ENCODE peak calls at places on chromosomes 5 and 9, in four cellular contexts. W is heart left ventricle, L is stomach, Q is neuronal stem cell. O is an unnamed sample. For H3K9me3 and H3K4me1, the result is how much of the 10 kb centered on the place peaks cover.

GRCh38 chr5:77120086-77120485 is 33.0 kb upstream of the ZBED3 start:
- DNase-seq in W (no peak), Q (no peak), L (no peak), O (no peak)

GRCh38 chr9:116646661-116647514 is 40.2 kb upstream of the TRIM32 start:
- DNase-seq in W (no peak), L (no peak), Q (peak), O (no peak)

GRCh38 chr5:58961631-58962280 is 378.9 kb downstream of the RAB3C start:
- DNase-seq in L (no peak), Q (no peak), W (no peak), O (no peak)

GRCh38 chr5:136004436-136004835 is 24.4 kb upstream of the TGFBI start:
- DNase-seq in L (no peak), Q (no peak), W (no peak), O (no peak)

GRCh38 chr5:5665225-5666075 is 243.0 kb downstream of the ICE1 start:
- DNase-seq in W (no peak), L (no peak), Q (no peak), O (no peak)

GRCh38 chr5:32100230-32100629 is 73.9 kb downstream of the GOLPH3 start:
- DNase-seq in Q (no peak), W (no peak), L (no peak), O (no peak)

GRCh38 chr5:177457239-177458121 is 10.9 kb downstream of the PRR7 start:
- DNase-seq in Q (peak), W (peak), L (peak), O (no peak)

GRCh38 chr9:70257991-70258691 is 637 bp upstream of the SMC5 start:
- DNase-seq in L (peak), W (peak), Q (peak), O (peak)

GRCh38 chr5:175739973-175740372 is 82.1 kb downstream of the HRH2 start:
- DNase-seq in W (no peak), L (no peak), Q (no peak), O (no peak)

GRCh38 chr9:123111977-123112869 is 78.8 kb downstream of the GPR21 start:
- DNase-seq in Q (no peak), W (no peak), L (peak), O (no peak)

GRCh38 chr9:93525476-93525875 is 50.9 kb upstream of the PHF2 start:
- DNase-seq in Q (no peak), W (no peak), L (no peak), O (no peak)

GRCh38 chr9:93255994-93256877 is 72.3 kb downstream of the WNK2 start:
- DNase-seq in L (peak), Q (no peak), W (peak), O (peak)

GRCh38 chr9:127865645-127866464 is 11.4 kb upstream of the ENG start:
- DNase-seq in W (no peak), Q (no peak), L (no peak), O (no peak)

GRCh38 chr9:128619779-128620178 is 36.9 kb downstream of the DYNC2I2 start:
- DNase-seq in Q (no peak), W (no peak), L (no peak), O (no peak)

GRCh38 chr5:140594169-140594568 is 29.5 kb downstream of the SLC35A4 start:
- DNase-seq in L (no peak), Q (no peak), W (no peak), O (no peak)

GRCh38 chr9:95552814-95553546 is 36.2 kb upstream of the PTCH1 start:
- DNase-seq in L (no peak), Q (no peak), W (peak), O (peak)

GRCh38 chr9:33469891-33470290 is 3.8 kb downstream of the NOL6 start:
- DNase-seq in W (no peak), Q (no peak), L (no peak), O (no peak)

GRCh38 chr5:10913846-10914245 is 152.8 kb upstream of the DAP start:
- DNase-seq in L (no peak), Q (no peak), W (no peak), O (no peak)

GRCh38 chr9:26205316-26205715 is 527.1 kb upstream of the TUSC1 start:
- DNase-seq in L (no peak), Q (no peak), W (no peak), O (no peak)

GRCh38 chr9:104494808-104495207 is 9.3 kb upstream of the OR13F1 start:
- DNase-seq in W (no peak), L (no peak), Q (no peak), O (no peak)

GRCh38 chr5:131270809-131271208 is 7.0 kb downstream of the CDC42SE2 start:
- DNase-seq in L (no peak), W (no peak), Q (no peak), O (no peak)

GRCh38 chr9:137984520-137985257 is 107.1 kb downstream of the CACNA1B start:
- DNase-seq in L (no peak), Q (no peak), W (no peak), O (no peak)

GRCh38 chr5:44389410-44389879 is at the start of gene FGF10:
- DNase-seq in L (no peak), W (no peak), Q (peak), O (peak)

GRCh38 chr5:177312649-177313181 is 1.0 kb upstream of the MXD3 start:
- DNase-seq in Q (no peak), L (no peak), W (no peak), O (no peak)

GRCh38 chr5:1268666-1269065 is 26.2 kb downstream of the TERT start:
- DNase-seq in L (no peak), W (no peak), Q (no peak), O (no peak)

GRCh38 chr5:113382736-113383135 is 52.1 kb downstream of the TSSK1B start:
- DNase-seq in Q (no peak), W (no peak), L (no peak), O (no peak)

GRCh38 chr5:79890119-79890870 is 100.8 kb downstream of the MTX3 start:
- DNase-seq in Q (no peak), W (no peak), L (no peak), O (no peak)
- H3K9me3 ChIP-seq in Q (under half), W (under half), L (under half), O (under half)

DNA sequence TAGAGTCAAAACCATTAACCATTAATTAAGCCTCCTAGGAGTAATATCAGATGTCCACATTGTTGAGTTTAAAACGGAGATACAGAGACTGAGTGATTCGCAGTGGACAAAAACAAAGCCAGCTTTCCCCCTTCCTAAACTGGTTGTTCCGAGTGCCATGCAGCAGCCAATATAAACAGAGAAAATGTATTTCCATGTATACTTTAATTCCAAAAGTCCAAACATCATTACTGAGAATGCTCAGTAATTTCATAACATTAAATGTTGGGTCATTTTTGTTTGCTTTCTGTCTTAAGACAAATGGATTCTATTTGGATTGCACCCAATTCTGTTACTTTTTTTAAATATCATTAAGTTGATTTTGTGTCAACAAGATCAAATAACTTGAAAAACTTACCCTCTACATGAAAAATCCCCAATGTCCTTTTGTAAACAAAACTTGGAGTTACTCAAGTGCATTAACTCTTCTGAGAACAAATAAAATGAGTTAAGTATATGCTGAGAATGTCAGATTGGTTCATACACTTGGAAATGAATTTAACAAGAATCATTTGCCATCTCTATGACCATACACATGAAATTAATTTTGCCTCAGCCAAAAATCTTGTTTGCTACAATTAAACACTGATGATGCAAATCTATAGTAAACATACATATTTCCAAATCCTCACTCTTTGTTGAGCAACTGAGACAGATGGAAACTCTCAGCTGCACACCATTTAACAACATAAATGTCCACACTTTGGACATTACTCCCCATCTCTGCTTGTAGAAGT is 19.4 kb downstream of the LURAP1L start:
- DNase-seq in Q (no peak), L (no peak), W (no peak), O (no peak)
- H3K4me3 ChIP-seq in Q (no peak), L (no peak), W (no peak), O (no peak)

GRCh38 chr5:133309981-133310630 is 258.3 kb downstream of the HSPA4 start:
- DNase-seq in L (no peak), W (no peak), Q (no peak), O (no peak)
- H3K4me1 ChIP-seq in L (under half), W (under half), Q (under half), O (under half)

GRCh38 chr5:23157169-23157568 is 304.0 kb upstream of the CDH12 start:
- DNase-seq in L (no peak), Q (no peak), W (no peak), O (no peak)
- H3K9me3 ChIP-seq in L (under half), Q (under half), W (under half), O (under half)

DNA sequence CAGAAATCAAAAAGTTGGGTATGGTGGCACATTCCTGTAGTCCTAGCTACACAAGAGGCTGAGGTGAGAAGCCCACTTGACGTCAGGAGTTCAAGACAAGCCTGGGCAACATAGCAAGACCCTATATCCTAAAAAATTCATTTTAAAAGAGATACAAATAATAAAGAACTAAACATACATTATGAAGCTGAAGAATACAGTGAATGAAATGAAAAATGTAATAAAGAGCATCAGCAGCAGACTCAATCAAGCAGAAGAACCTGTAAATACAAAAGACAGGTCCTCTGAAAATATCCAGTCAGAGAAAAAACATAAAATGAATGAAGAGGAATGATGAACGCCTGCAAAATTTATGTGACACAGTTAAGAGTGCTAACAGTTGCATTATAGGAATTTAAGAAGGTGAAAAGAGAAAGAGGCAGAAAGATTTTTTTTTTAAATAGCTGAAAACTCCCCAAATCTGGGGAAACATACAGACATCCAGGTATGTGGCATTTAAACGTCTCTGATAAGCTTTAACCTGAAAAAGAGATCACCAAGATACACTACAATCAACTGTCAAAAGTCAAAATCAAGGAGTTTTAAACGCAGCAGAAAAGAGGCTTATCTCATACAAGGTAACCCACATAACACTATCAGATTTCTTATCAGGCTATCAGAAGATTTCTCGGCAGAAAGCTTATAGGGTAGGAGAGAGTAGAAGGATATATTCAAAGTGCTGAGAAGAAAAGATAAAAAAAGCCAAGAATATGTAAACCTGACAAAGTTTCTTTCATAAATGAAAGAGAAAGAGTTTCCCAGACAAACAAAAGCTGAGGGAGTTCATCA is 57.6 kb downstream of the PRRC1 start:
- DNase-seq in W (no peak), L (no peak), Q (no peak), O (no peak)
- H3K4me3 ChIP-seq in W (no peak), L (no peak), Q (no peak), O (no peak)

GRCh38 chr5:157596449-157596848 is 20.9 kb upstream of the ADAM19 start:
- DNase-seq in L (no peak), Q (no peak), W (no peak), O (no peak)

GRCh38 chr5:157600252-157600651 is 24.7 kb upstream of the ADAM19 start:
- DNase-seq in L (no peak), W (no peak), Q (no peak), O (no peak)

GRCh38 chr5:157597277-157597676 is 21.7 kb upstream of the ADAM19 start:
- DNase-seq in L (no peak), Q (no peak), W (no peak), O (no peak)

GRCh38 chr5:157599565-157599964 is 24.0 kb upstream of the ADAM19 start:
- DNase-seq in L (no peak), Q (no peak), W (no peak), O (no peak)

DNA sequence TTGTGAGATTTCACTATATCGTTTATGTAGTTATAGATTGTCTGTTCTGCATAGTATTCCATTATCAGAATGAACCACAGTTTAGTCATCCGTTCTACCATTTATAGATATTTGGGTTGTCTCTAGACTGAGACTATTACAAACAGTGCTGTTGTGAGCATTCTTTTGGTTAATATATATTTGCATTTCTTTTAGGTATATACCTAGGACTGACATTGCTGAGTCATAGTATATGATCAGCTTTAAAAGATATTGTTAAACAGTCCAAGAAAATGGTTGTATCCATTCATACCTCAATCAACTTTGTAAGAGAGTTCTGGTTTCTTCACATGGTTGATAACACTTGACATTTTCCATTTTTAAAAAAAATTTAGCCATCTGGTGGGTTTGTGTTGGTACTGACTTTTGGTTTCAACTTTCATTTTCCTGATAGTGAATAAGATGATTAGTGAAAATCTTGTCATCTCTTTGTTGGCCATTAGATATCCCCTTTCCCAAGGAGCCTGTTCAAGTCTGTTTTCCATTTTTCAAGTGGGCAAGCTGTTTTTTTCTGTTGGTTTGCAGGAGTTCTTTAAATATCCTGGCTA is 22.9 kb upstream of the ADAM19 start:
- DNase-seq in Q (no peak), W (no peak), L (no peak), O (no peak)
- H3K4me1 ChIP-seq in Q (under half), W (under half), L (under half), O (under half)

O was measured in pancreas.